ENCODE peak calls at places on chromosome 4, in ten cellular contexts. J is hepatocyte, D is kidney, Z is heart left ventricle, W is cardiac fibroblast, X is fibroblast of pulmonary artery, L is cardiac muscle cell, H is choroid plexus epithelial cell, M is Caco-2, T is A549. K is an unnamed sample.

GRCh38 chr4:52939739-52940138 is 77.6 kb downstream of the RASL11B start:
- DNase-seq in H (no peak), J (no peak), D (no peak), Z (no peak), L (no peak), W (no peak), M (no peak), X (no peak), T (no peak), K (no peak)

GRCh38 chr4:100421356-100421978 is 96.4 kb downstream of the EMCN start:
- DNase-seq in T (peak), X (peak), D (no peak), Z (no peak), J (peak), H (peak), W (peak), M (no peak), L (peak), K (peak)

GRCh38 chr4:83285022-83285387 is 407 bp upstream of the COQ2 start:
- DNase-seq in M (peak), Z (no peak), J (peak), W (peak), D (no peak), X (peak), H (peak), T (peak), L (peak), K (peak)

GRCh38 chr4:26839534-26839951 is 21.1 kb upstream of the STIM2 start:
- DNase-seq in W (no peak), M (no peak), X (peak), T (no peak), D (no peak), J (no peak), Z (peak), L (no peak), H (no peak), K (peak)

GRCh38 chr4:8402181-8402597 is 38.3 kb downstream of the ACOX3 start:
- DNase-seq in L (no peak), M (no peak), H (no peak), T (no peak), W (no peak), X (no peak), D (no peak), Z (peak), J (no peak), K (no peak)

GRCh38 chr4:6898763-6899162 is 10.9 kb upstream of the TBC1D14 start:
- DNase-seq in L (no peak), D (no peak), Z (no peak), X (no peak), H (no peak), T (no peak), M (no peak), W (no peak), J (no peak), K (no peak)

GRCh38 chr4:42302348-42302747 is 94.9 kb upstream of the SHISA3 start:
- DNase-seq in M (peak), H (peak), J (peak), X (peak), W (peak), Z (no peak), D (no peak), L (peak), T (no peak), K (no peak)

GRCh38 chr4:170697045-170697444 is 607.3 kb upstream of the AADAT start:
- DNase-seq in T (no peak), D (no peak), W (no peak), Z (no peak), H (no peak), J (no peak), L (no peak), M (no peak), X (no peak), K (no peak)

GRCh38 chr4:150242820-150243458 is 164.7 kb downstream of the DCLK2 start:
- DNase-seq in W (peak), T (peak), M (peak), Z (peak), H (peak), X (peak), L (peak), D (no peak), J (peak), K (no peak)

GRCh38 chr4:61877893-61878292 is 677.8 kb downstream of the ADGRL3 start:
- DNase-seq in X (peak), T (no peak), D (no peak), H (peak), Z (no peak), M (no peak), L (no peak), W (peak), J (no peak), K (no peak)

GRCh38 chr4:151356510-151356909 is 31.1 kb upstream of the SH3D19 start:
- DNase-seq in W (peak), J (no peak), T (no peak), D (no peak), Z (no peak), L (no peak), H (peak), X (peak), M (no peak), K (no peak)

GRCh38 chr4:25863347-25863784 is 578 bp upstream of the SEL1L3 start:
- DNase-seq in D (peak), X (no peak), M (peak), H (no peak), J (peak), L (peak), Z (no peak), W (no peak), T (peak), K (no peak)

GRCh38 chr4:94852601-94853000 is 94.8 kb downstream of the BMPR1B start:
- DNase-seq in M (no peak), H (no peak), L (no peak), Z (no peak), J (no peak), W (peak), X (no peak), D (no peak), T (no peak), K (no peak)

GRCh38 chr4:125368161-125368560 is 53.4 kb downstream of the FAT4 start:
- DNase-seq in Z (no peak), X (peak), W (peak), M (no peak), T (no peak), H (peak), J (peak), L (no peak), D (no peak), K (no peak)

GRCh38 chr4:85370400-85371032 is 104.4 kb upstream of the ARHGAP24 start:
- DNase-seq in Z (peak), L (peak), D (no peak), X (peak), M (peak), J (peak), W (peak), H (peak), T (no peak), K (peak)

GRCh38 chr4:151799417-151800030 is 38.7 kb upstream of the GATB start:
- DNase-seq in H (no peak), X (no peak), W (no peak), T (no peak), D (no peak), J (peak), L (no peak), Z (no peak), M (no peak), K (no peak)

GRCh38 chr4:38189445-38189844 is 229.2 kb downstream of the PTTG2 start:
- DNase-seq in X (peak), Z (no peak), T (peak), W (peak), D (no peak), J (no peak), M (no peak), L (no peak), H (peak), K (no peak)

GRCh38 chr4:52750819-52751348 is 341 bp downstream of the ERVMER34-1 start:
- DNase-seq in Z (no peak), L (no peak), M (no peak), T (peak), J (peak), X (peak), D (no peak), W (no peak), H (no peak), K (no peak)

GRCh38 chr4:98117363-98117762 is 25.9 kb downstream of the STPG2 start:
- DNase-seq in X (no peak), W (no peak), J (no peak), M (no peak), T (no peak), L (no peak), D (no peak), H (no peak), Z (no peak), K (no peak)

GRCh38 chr4:94489075-94489474 is 37.3 kb downstream of the PDLIM5 start:
- DNase-seq in D (no peak), W (no peak), J (no peak), Z (no peak), X (no peak), L (no peak), M (no peak), H (no peak), T (no peak), K (no peak)

GRCh38 chr4:67103001-67103737 is 442.1 kb downstream of the CENPC start:
- DNase-seq in Z (no peak), T (no peak), L (no peak), J (no peak), X (no peak), H (no peak), D (no peak), W (no peak), M (no peak), K (no peak)

GRCh38 chr4:103996637-103997036 is 276.9 kb upstream of the TACR3 start:
- DNase-seq in T (peak), W (peak), J (peak), X (peak), D (no peak), Z (no peak), L (peak), M (peak), H (peak), K (no peak)

GRCh38 chr4:156242390-156242789 is 288.7 kb upstream of the CTSO start:
- DNase-seq in T (no peak), M (no peak), W (no peak), L (no peak), H (peak), Z (no peak), D (no peak), J (no peak), X (peak), K (no peak)

GRCh38 chr4:101356928-101357327 is 9.6 kb upstream of the PPP3CA start:
- DNase-seq in D (no peak), J (peak), L (no peak), H (peak), M (peak), X (peak), W (peak), T (peak), Z (no peak), K (peak)

GRCh38 chr4:146310319-146311021 is 96.1 kb downstream of the REELD1 start:
- DNase-seq in H (no peak), X (no peak), L (no peak), W (no peak), D (no peak), M (no peak), T (no peak), Z (no peak), J (no peak), K (no peak)

DNA sequence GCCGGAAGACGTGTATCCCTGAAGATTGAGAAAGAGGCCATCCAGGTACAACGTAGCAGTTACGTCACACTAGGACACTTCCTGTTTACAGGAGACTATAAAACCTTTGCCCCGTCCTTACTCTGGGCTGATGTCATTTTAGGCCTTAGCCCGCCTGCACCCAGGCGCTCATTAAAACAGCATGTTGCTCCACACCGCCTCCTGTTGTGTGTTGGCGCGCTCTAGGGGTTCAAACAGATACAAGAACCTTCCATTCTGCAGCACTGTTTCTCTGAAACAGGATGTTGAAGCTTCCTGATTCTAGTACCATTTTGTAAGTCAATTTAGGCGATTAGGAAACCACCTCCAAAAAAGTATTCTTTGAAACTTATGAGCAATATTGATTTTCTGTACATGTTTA is 722.1 kb downstream of the PCDH7 start:
- DNase-seq in M (peak), L (no peak), D (no peak), W (no peak), T (no peak), X (no peak), Z (no peak), H (no peak), J (no peak), K (no peak)
- TF ChIP-seq CTCF in M (no peak), L (no peak), D (no peak), W (no peak), T (no peak), X (no peak), Z (no peak), H (no peak), J (no peak), K (no peak)

GRCh38 chr4:47510506-47511143 is 25.6 kb downstream of the ATP10D start:
- DNase-seq in L (no peak), Z (no peak), W (peak), J (no peak), H (peak), M (no peak), T (no peak), D (no peak), X (peak), K (no peak)
- TF ChIP-seq CTCF in L (peak), Z (no peak), W (peak), J (peak), H (peak), M (no peak), T (no peak), D (no peak), X (peak), K (peak)

DNA sequence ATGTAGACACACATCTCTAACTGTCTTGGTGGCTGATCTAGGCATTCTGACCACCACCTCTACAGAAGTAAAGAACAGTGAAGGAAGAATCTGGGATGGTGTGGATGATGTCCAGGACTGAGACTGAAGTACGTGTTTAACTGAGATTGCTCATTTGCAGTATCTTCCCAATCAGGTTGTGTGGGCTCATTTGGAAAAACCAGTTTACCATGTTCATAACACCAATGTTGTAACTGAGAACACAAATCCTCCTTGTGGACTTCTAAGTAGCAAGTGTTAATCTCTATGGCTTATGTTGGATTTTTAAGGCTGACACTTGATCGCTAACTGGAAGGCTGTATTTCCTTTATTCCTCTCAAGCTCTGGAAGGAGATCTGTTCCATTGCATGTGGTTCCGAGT is 144.7 kb downstream of the ZNF518B start:
- DNase-seq in D (no peak), X (no peak), T (no peak), J (no peak), L (no peak), Z (no peak), W (no peak), H (no peak), M (no peak), K (no peak)
- TF ChIP-seq CTCF in D (no peak), X (no peak), T (no peak), J (no peak), L (no peak), Z (no peak), W (no peak), H (no peak), M (no peak), K (no peak)

GRCh38 chr4:48787031-48787430 is 7.0 kb upstream of the FRYL start:
- DNase-seq in X (peak), Z (no peak), J (no peak), M (no peak), L (peak), T (no peak), W (no peak), H (no peak), D (no peak), K (no peak)

GRCh38 chr4:48792348-48793006 is 12.4 kb upstream of the FRYL start:
- DNase-seq in M (no peak), J (peak), L (peak), X (peak), Z (no peak), H (peak), D (no peak), W (no peak), T (no peak), K (no peak)

GRCh38 chr4:48795108-48795507 is 15.0 kb upstream of the FRYL start:
- DNase-seq in M (no peak), H (no peak), T (no peak), Z (no peak), L (no peak), W (no peak), D (no peak), X (no peak), J (no peak), K (no peak)

GRCh38 chr4:48791313-48791712 is 11.2 kb upstream of the FRYL start:
- DNase-seq in H (no peak), T (no peak), L (no peak), W (no peak), M (no peak), X (no peak), Z (no peak), D (no peak), J (no peak), K (no peak)

DNA sequence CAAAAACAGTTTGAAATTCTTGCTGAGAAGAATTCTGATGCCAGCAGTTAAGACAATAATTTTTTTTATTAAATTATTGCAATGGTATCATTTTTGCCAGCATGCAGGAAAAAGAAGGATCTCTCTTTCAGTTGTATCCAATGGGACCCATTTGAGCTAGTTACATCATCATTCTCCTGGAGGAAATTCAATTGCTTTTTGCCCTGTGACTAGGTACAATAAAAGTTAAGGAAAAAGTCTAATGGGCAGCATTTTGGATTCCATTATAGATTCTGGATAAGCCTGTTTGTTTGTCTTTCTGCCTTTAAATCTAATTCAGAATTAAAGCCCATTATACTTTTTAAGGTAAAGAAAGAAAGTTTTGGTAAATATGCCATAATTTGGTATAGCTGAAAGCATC is 10.5 kb upstream of the FRYL start:
- DNase-seq in D (no peak), J (no peak), H (no peak), M (no peak), Z (no peak), L (no peak), T (no peak), W (no peak), X (no peak), K (no peak)
- TF ChIP-seq CTCF in D (no peak), J (no peak), H (no peak), M (no peak), Z (no peak), L (no peak), T (no peak), W (no peak), X (no peak), K (no peak)

GRCh38 chr4:21181716-21182115 is 481.5 kb downstream of the PACRGL start:
- DNase-seq in L (no peak), H (peak), W (no peak), D (no peak), T (no peak), X (no peak), J (no peak), Z (no peak), M (no peak), K (no peak)

GRCh38 chr4:21184788-21185187 is 484.5 kb downstream of the PACRGL start:
- DNase-seq in H (no peak), Z (no peak), J (no peak), T (no peak), W (no peak), M (peak), X (no peak), L (no peak), D (no peak), K (no peak)
- TF ChIP-seq CTCF in H (no peak), Z (no peak), J (peak), T (no peak), W (no peak), M (peak), X (no peak), L (no peak), D (no peak), K (no peak)

GRCh38 chr4:109186458-109186945 is 116.0 kb downstream of the COL25A1 start:
- DNase-seq in D (no peak), L (no peak), T (no peak), J (no peak), W (no peak), Z (no peak), H (no peak), X (no peak), M (no peak), K (no peak)
- TF ChIP-seq CTCF in D (no peak), L (no peak), T (no peak), J (no peak), W (no peak), Z (no peak), H (no peak), X (no peak), M (no peak), K (no peak)

DNA sequence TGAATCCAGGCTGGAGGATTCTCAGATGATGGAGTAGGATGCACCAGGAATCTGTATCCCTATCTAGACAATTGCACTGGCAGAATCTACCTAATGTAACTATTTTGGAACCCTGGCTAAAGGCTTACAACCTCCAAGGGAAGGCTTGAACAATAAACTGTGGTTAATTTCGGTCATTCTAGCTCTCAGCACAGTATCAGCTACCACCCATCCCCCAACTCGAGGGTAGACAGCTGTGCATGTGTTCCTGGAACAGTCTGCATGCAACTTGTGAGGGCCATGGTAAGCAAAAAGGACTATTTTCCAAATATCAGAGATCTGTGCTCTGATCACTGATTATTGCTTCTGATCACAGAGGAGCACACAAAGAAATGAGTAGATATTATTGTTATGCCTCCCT is 34.0 kb downstream of the ELF2 start:
- DNase-seq in L (no peak), W (no peak), J (no peak), Z (no peak), T (no peak), X (no peak), M (no peak), D (no peak), H (no peak), K (no peak)
- TF ChIP-seq CTCF in L (no peak), W (no peak), J (no peak), Z (no peak), T (no peak), X (no peak), M (no peak), D (no peak), H (no peak), K (no peak)

K was measured in AG09319.